ENCODE peak calls at places on chromosomes 4 and X, in nine cellular contexts. O is neuronal stem cell; P is CD8-positive, alpha-beta memory T cell; W is stimulated activated CD4-positive, alpha-beta T cell treated with anti-CD3 and anti-CD28 coated beads, Interleukin-15, amount 100 ng/mL, for 1 hour; U is H7; E is A172; T is T47D; G is effector memory CD4-positive, alpha-beta T cell; B is activated CD4-positive, alpha-beta T cell treated with anti-CD3 and anti-CD28 coated beads, Interleukin-2, amount 10 ng/mL, durations not matched to agents 7 days and 5 days. L is an unnamed sample.

GRCh38 chrX:154775611-154776349 is 13.1 kb downstream of the DKC1 start:
- DNase-seq in O (no peak), P (no peak), W (no peak), U (no peak), E (peak), T (peak), G (no peak), B (no peak), L (no peak)

GRCh38 chrX:44947995-44948394 is 75.0 kb downstream of the KDM6A start:
- DNase-seq in O (no peak), P (no peak), W (no peak), U (no peak), E (no peak), T (no peak), G (no peak), B (no peak), L (no peak)

GRCh38 chrX:136531951-136532350 is at the start of gene VGLL1:
- DNase-seq in O (no peak), P (no peak), W (no peak), U (no peak), E (no peak), T (peak), G (no peak), B (no peak), L (no peak)

GRCh38 chrX:105821471-105822081 is 763 bp upstream of the NRK start:
- DNase-seq in O (no peak), P (no peak), W (no peak), U (peak), E (no peak), T (peak), G (no peak), B (no peak), L (no peak)

GRCh38 chr4:150583287-150584197 is 1.6 kb downstream of the MAB21L2 start:
- DNase-seq in O (peak), P (no peak), W (no peak), U (peak), E (no peak), T (no peak), G (no peak), B (no peak), L (no peak)

GRCh38 chr4:146243141-146243882 is 29.0 kb downstream of the REELD1 start:
- DNase-seq in O (no peak), P (peak), W (no peak), U (peak), E (peak), T (no peak), G (no peak), B (peak), L (no peak)

GRCh38 chrX:22159071-22159470 is 113.6 kb upstream of the CBLL2 start:
- DNase-seq in O (no peak), P (no peak), W (no peak), U (no peak), E (peak), T (peak), G (no peak), B (no peak), L (no peak)

GRCh38 chrX:38216642-38217041 is 4.0 kb downstream of the SRPX start:
- DNase-seq in O (no peak), P (no peak), W (no peak), U (no peak), E (no peak), T (no peak), G (no peak), B (no peak), L (no peak)

GRCh38 chr4:90357117-90357710 is 230.0 kb downstream of the CCSER1 start:
- DNase-seq in O (peak), P (no peak), W (no peak), U (peak), E (peak), T (peak), G (no peak), B (no peak), L (no peak)

GRCh38 chrX:21982311-21982710 is 41.8 kb downstream of the SMS start:
- DNase-seq in O (no peak), P (no peak), W (no peak), U (no peak), E (no peak), T (no peak), G (no peak), B (no peak), L (no peak)

GRCh38 chr4:37561803-37562207 is 124.4 kb downstream of the RELL1 start:
- DNase-seq in O (no peak), P (no peak), W (no peak), U (no peak), E (peak), T (no peak), G (no peak), B (no peak), L (no peak)

GRCh38 chr4:81506731-81507130 is 35.0 kb upstream of the RASGEF1B start:
- DNase-seq in O (no peak), P (no peak), W (no peak), U (no peak), E (no peak), T (no peak), G (no peak), B (no peak), L (no peak)

GRCh38 chrX:67720344-67720743 is 176.5 kb downstream of the AR start:
- DNase-seq in O (no peak), P (no peak), W (no peak), U (no peak), E (no peak), T (no peak), G (no peak), B (no peak), L (no peak)

GRCh38 chrX:7334253-7334935 is 186.4 kb upstream of the PUDP start:
- DNase-seq in O (no peak), P (no peak), W (no peak), U (no peak), E (peak), T (no peak), G (no peak), B (no peak), L (no peak)

GRCh38 chrX:28625223-28625622 is 38.0 kb downstream of the IL1RAPL1 start:
- DNase-seq in O (no peak), P (no peak), W (no peak), U (peak), E (no peak), T (no peak), G (no peak), B (no peak), L (no peak)

GRCh38 chrX:19070555-19070994 is 51.7 kb downstream of the ADGRG2 start:
- DNase-seq in O (no peak), P (no peak), W (no peak), U (no peak), E (no peak), T (no peak), G (no peak), B (no peak), L (no peak)

GRCh38 chrX:118271770-118272169 is 74.1 kb upstream of the WDR44 start:
- DNase-seq in O (no peak), P (no peak), W (no peak), U (no peak), E (no peak), T (no peak), G (no peak), B (no peak), L (no peak)

GRCh38 chr4:123876640-123877039 is 480.0 kb downstream of the SPRY1 start:
- DNase-seq in O (no peak), P (no peak), W (no peak), U (no peak), E (no peak), T (no peak), G (no peak), B (no peak), L (no peak)

GRCh38 chr4:106601519-106601918 is 232.9 kb upstream of the GIMD1 start:
- DNase-seq in O (no peak), P (no peak), W (no peak), U (no peak), E (peak), T (no peak), G (no peak), B (no peak), L (no peak)

GRCh38 chrX:19684265-19684664 is 169.0 kb upstream of the MAP3K15 start:
- DNase-seq in O (no peak), P (no peak), W (no peak), U (no peak), E (no peak), T (no peak), G (no peak), B (no peak), L (no peak)

GRCh38 chrX:82813671-82814078 is 694.4 kb upstream of the POU3F4 start:
- DNase-seq in O (no peak), P (no peak), W (no peak), U (no peak), E (peak), T (peak), G (no peak), B (no peak), L (no peak)

GRCh38 chr4:11746734-11747133 is 318.0 kb upstream of the HS3ST1 start:
- DNase-seq in O (no peak), P (no peak), W (no peak), U (no peak), E (no peak), T (no peak), G (no peak), B (no peak), L (no peak)

GRCh38 chr4:25862411-25863346 is at the start of gene SEL1L3:
- DNase-seq in O (peak), P (peak), W (no peak), U (peak), E (no peak), T (peak), G (peak), B (peak), L (peak)

GRCh38 chr4:187562345-187562744 is 433.2 kb upstream of the ZFP42 start:
- DNase-seq in O (no peak), P (no peak), W (no peak), U (no peak), E (no peak), T (no peak), G (no peak), B (no peak), L (no peak)

GRCh38 chr4:157655101-157655818 is 434.7 kb downstream of the GRIA2 start:
- DNase-seq in O (no peak), P (no peak), W (no peak), U (no peak), E (no peak), T (no peak), G (no peak), B (no peak), L (no peak)

GRCh38 chrX:51905711-51906110 is 12.3 kb downstream of the MAGED1 start:
- DNase-seq in O (no peak), P (no peak), W (no peak), U (no peak), E (no peak), T (no peak), G (no peak), B (no peak), L (no peak)

GRCh38 chr4:56953680-56954520 is 23.5 kb downstream of the NOA1 start:
- DNase-seq in O (no peak), P (no peak), W (no peak), U (no peak), E (no peak), T (no peak), G (no peak), B (no peak), L (no peak)

GRCh38 chr4:7320413-7320812 is 114.3 kb downstream of the PSAPL1 start:
- DNase-seq in O (no peak), P (no peak), W (no peak), U (no peak), E (no peak), T (no peak), G (no peak), B (no peak), L (no peak)

GRCh38 chrX:150200820-150201287 is 162.3 kb upstream of the MAMLD1 start:
- DNase-seq in O (no peak), P (no peak), W (no peak), U (no peak), E (peak), T (peak), G (no peak), B (peak), L (no peak)

GRCh38 chr4:69896530-69897116 is 34.2 kb upstream of the CSN1S1 start:
- DNase-seq in O (peak), P (no peak), W (no peak), U (no peak), E (no peak), T (peak), G (no peak), B (no peak), L (no peak)